ENCODE peak calls at places on chromosomes 3 and 15, in four cellular contexts. U, C, D and H are unnamed samples.

GRCh38 chr3:170531557-170532335 is 54.1 kb downstream of the SLC7A14 start:
- DNase-seq in C (no peak), U (no peak), D (no peak), H (no peak)

GRCh38 chr15:99344639-99345038 is 93.4 kb downstream of the LRRC28 start:
- DNase-seq in D (no peak), U (no peak), C (no peak), H (no peak)

GRCh38 chr3:42843730-42844713 is 31.7 kb downstream of the CYP8B1 start:
- DNase-seq in C (no peak), U (no peak), D (no peak), H (no peak)

GRCh38 chr3:175358935-175359334 is 499.8 kb downstream of the NAALADL2 start:
- DNase-seq in U (no peak), C (no peak), D (no peak), H (no peak)

GRCh38 chr3:116470589-116470988 is 25.3 kb upstream of the LSAMP start:
- DNase-seq in D (no peak), U (no peak), C (no peak), H (no peak)

GRCh38 chr3:87287025-87287424 is 10.6 kb upstream of the POU1F1 start:
- DNase-seq in D (no peak), C (no peak), U (no peak), H (no peak)

GRCh38 chr3:135966349-135966695 is 794 bp downstream of the PPP2R3A start:
- DNase-seq in C (no peak), U (peak; percentile 77), D (no peak), H (no peak)

GRCh38 chr15:45326280-45326679 is 52.1 kb downstream of the GATM start:
- DNase-seq in U (no peak), D (no peak), C (no peak), H (no peak)

GRCh38 chr15:33209575-33210519 is 15.3 kb upstream of the FMN1 start:
- DNase-seq in C (no peak), U (no peak), D (no peak), H (no peak)

GRCh38 chr15:66705277-66705927 is 3.4 kb downstream of the SMAD6 start:
- DNase-seq in D (no peak), U (no peak), C (no peak), H (no peak)

GRCh38 chr15:66706225-66706732 is 4.2 kb downstream of the SMAD6 start:
- DNase-seq in C (no peak), U (peak; percentile 54), D (peak; percentile 57), H (no peak)

GRCh38 chr15:66708389-66708788 is 6.4 kb downstream of the SMAD6 start:
- DNase-seq in C (no peak), U (no peak), D (no peak), H (no peak)

GRCh38 chr15:66706840-66707239 is 4.8 kb downstream of the SMAD6 start:
- DNase-seq in C (no peak), D (no peak), U (no peak), H (no peak)

DNA sequence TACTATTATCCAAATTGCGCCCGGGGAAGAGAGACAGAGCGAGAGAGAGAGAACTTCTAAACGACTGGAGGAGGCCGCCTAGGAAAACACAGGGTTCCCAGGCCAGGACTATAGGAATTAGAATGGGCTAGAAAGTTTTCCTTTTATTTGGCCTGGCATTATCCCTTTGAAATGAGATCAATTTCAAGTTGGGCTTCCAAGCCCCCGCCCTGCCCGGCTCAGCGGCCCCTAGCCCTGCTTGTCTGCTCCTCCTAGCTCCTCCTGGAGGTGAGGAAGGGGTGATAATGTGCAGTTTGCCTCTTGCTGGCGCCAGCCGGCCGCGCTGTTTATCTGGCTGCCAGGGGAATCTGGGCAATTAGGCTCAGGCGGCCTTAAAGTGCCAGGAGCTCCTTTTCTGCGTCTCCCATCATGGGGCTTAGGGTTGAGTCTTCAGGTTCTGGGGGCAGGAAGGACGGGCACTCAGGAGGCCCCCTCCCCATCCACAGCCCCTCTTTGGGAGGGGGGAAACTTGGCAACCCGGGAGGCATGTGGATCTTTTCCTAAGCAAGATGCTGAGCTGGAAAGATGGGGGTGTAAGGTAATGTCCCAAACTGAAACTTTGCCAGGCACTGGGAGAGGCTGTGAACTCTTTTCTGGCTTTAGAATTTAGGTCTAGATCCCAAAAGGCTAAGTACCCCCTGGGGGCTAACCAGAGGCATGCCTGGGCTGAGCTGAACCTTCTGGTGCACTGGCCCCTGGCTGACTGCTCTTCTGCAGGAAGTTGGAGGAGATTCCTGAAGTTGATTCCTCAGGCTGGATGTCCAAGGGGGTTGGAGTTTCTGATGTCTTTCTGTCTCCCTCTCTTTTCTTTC is 5.5 kb downstream of the SMAD6 start:
- DNase-seq in C (no peak), U (peak; percentile 72), D (peak; percentile 60), H (no peak)
- TF ChIP-seq CTCF in C (peak; percentile 41), U (no peak), D (no peak), H (peak; percentile 19)

GRCh38 chr3:139546772-139547171 is 7.2 kb upstream of the RBP1 start:
- DNase-seq in U (no peak), C (no peak), D (no peak), H (no peak)
- TF ChIP-seq CTCF in U (no peak), C (no peak), D (no peak), H (no peak)

GRCh38 chr15:75720787-75721461 is 8.3 kb upstream of the CSPG4 start:
- DNase-seq in U (peak; percentile 53), D (peak; percentile 82), C (no peak), H (no peak)
- TF ChIP-seq CTCF in U (no peak), D (peak; percentile 34), C (no peak), H (peak; percentile 21)

GRCh38 chr3:150797155-150797554 is 34.2 kb upstream of the SIAH2 start:
- DNase-seq in C (no peak), U (no peak), D (no peak), H (no peak)

GRCh38 chr3:150787741-150788370 is 24.9 kb upstream of the SIAH2 start:
- DNase-seq in D (peak; percentile 81), C (no peak), U (peak; percentile 93), H (peak; percentile 15)

GRCh38 chr3:150798122-150798618 is 35.2 kb upstream of the SIAH2 start:
- DNase-seq in D (no peak), U (no peak), C (no peak), H (no peak)

GRCh38 chr3:150790621-150791020 is 27.7 kb upstream of the SIAH2 start:
- DNase-seq in D (no peak), U (no peak), C (no peak), H (no peak)

GRCh38 chr3:150793641-150794040 is 30.7 kb upstream of the SIAH2 start:
- DNase-seq in D (no peak), C (no peak), U (no peak), H (no peak)
- TF ChIP-seq CTCF in D (no peak), C (no peak), U (no peak), H (no peak)

GRCh38 chr3:72234394-72234793 is 449.4 kb upstream of the PROK2 start:
- DNase-seq in U (peak; percentile 61), D (no peak), C (peak; percentile 30), H (no peak)

GRCh38 chr3:72233571-72233970 is 448.6 kb upstream of the PROK2 start:
- DNase-seq in D (no peak), U (no peak), C (no peak), H (no peak)

GRCh38 chr3:72230774-72231379 is 445.9 kb upstream of the PROK2 start:
- DNase-seq in D (no peak), U (no peak), C (no peak), H (no peak)

GRCh38 chr3:72231439-72232196 is 446.7 kb upstream of the PROK2 start:
- DNase-seq in D (no peak), C (no peak), U (peak; percentile 57), H (no peak)

GRCh38 chr3:72232777-72233176 is 447.8 kb upstream of the PROK2 start:
- DNase-seq in C (no peak), D (no peak), U (no peak), H (no peak)
- TF ChIP-seq CTCF in C (no peak), D (no peak), U (no peak), H (no peak)

DNA sequence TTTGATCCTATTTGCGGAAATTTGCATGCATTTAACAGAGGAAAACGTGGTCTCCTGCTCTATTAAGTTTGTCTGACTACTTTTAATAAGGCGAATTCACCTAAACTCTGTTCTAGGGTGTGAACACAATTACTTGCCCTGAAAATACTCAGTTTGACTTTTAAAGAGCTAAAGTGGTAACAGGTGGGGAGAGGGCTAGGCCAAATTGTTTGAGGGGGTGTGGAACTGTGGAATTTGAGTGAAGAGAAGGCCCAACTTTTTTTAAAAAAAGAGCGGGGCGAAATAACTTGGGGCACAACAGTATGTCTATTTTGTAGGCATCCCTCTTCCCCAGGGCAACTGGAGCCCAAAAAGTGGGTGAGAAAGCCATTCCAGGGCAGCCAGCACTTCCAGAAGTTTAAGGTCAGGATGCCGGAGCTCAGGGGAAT is 580 bp upstream of the FXR1 start:
- DNase-seq in U (no peak), D (no peak), C (no peak), H (no peak)
- TF ChIP-seq CTCF in U (no peak), D (no peak), C (no peak), H (no peak)

GRCh38 chr15:85008474-85009260 is 27.0 kb downstream of the PDE8A start:
- DNase-seq in U (no peak), D (no peak), C (no peak), H (no peak)

GRCh38 chr15:85010472-85011209 is 29.0 kb downstream of the PDE8A start:
- DNase-seq in C (no peak), U (no peak), D (no peak), H (no peak)

GRCh38 chr15:85009435-85009834 is 27.8 kb downstream of the PDE8A start:
- DNase-seq in U (no peak), C (no peak), D (no peak), H (no peak)

GRCh38 chr15:85010114-85010471 is 28.4 kb downstream of the PDE8A start:
- DNase-seq in D (no peak), U (no peak), C (no peak), H (no peak)

DNA sequence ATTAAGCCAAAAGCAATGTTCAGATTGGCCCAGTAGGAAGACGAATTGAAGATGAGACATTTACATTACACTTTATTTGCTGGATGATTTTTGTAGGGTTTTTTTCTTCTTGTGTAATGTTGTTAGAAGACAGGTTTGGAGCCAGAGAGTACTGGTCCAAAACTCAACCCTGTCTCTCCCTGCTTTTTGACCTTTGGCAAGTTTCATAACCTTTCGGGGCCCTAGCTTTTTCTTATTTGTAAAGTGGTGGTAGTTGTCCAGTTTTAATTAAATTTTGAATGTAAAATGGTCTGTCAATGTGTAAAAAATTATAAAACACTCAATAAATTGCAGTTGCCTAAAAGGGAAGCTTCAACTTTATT is 29.5 kb downstream of the PDE8A start:
- DNase-seq in D (no peak), C (no peak), U (no peak), H (no peak)
- TF ChIP-seq CTCF in D (no peak), C (no peak), U (no peak), H (no peak)

GRCh38 chr15:58761010-58761388 is 10.1 kb upstream of the MINDY2 start:
- DNase-seq in C (no peak), U (no peak), D (no peak), H (no peak)
- TF ChIP-seq CTCF in C (no peak), U (no peak), D (no peak), H (no peak)

DNA sequence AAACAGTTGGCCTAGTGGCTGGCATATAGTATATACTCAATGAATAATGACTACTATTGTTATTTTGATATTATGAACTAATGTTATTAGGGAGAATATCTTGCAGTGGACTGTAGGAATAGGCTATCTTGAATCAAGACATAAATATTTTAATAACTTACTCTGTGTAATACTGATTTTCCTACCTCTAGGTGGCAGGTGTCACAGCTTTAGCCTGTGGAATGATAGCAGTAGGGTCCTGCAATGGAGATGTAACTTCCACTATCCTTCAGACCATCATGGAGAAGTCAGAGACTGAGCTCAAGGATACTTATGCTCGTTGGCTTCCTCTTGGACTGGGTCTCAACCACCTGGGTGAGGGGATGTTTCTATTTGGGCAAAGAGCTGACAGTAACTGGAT is 6.5 kb downstream of the PSMD2 start:
- DNase-seq in D (no peak), U (no peak), C (no peak), H (no peak)
- TF ChIP-seq CTCF in D (no peak), U (peak; percentile 6), C (peak; percentile 39), H (peak; percentile 36)

GRCh38 chr3:66149269-66149668 is 71.5 kb upstream of the SLC25A26 start:
- DNase-seq in C (no peak), D (no peak), U (no peak), H (no peak)
- TF ChIP-seq CTCF in C (peak; percentile 14), D (no peak), U (no peak), H (no peak)